ENCODE peak calls at places on chromosome 19, in nine cellular contexts. M is uterus; L is NCI-H2029; D is amniotic stem cell; S is fibroblast of mammary gland; Y is endothelial cell; P is brain pericyte; I is naive thymus-derived CD8-positive, alpha-beta T cell; T is activated naive CD8-positive, alpha-beta T cell treated with anti-CD3 and anti-CD28 coated beads, Interleukin-2, amount 50 U/mL, for 24 hours. O is an unnamed sample.

GRCh38 chr19:7460562-7460966 is 28.3 kb downstream of the PEX11G start:
- DNase-seq in S (no peak), I (no peak), Y (no peak), P (no peak), T (no peak), L (no peak), D (no peak), M (no peak), O (no peak)

GRCh38 chr19:823565-824121 is 1.9 kb upstream of the PLPPR3 start:
- DNase-seq in S (no peak), L (no peak), T (no peak), P (no peak), D (no peak), Y (no peak), I (no peak), M (no peak), O (no peak)

GRCh38 chr19:58351558-58351878 is 1.8 kb downstream of the A1BG start:
- DNase-seq in S (no peak), P (no peak), L (no peak), T (no peak), I (no peak), Y (no peak), D (no peak), M (no peak), O (no peak)

GRCh38 chr19:12752056-12752781 is 628 bp downstream of the BEST2 start:
- DNase-seq in T (no peak), I (no peak), Y (no peak), M (no peak), D (no peak), L (no peak), S (no peak), P (no peak), O (no peak)

GRCh38 chr19:55626350-55626749 is 2.0 kb upstream of the ZNF784 start:
- DNase-seq in I (peak), P (no peak), T (peak), M (no peak), Y (no peak), L (no peak), S (no peak), D (no peak), O (no peak)

GRCh38 chr19:55300821-55301458 is 17.1 kb downstream of the BRSK1 start:
- DNase-seq in Y (no peak), T (no peak), M (no peak), P (no peak), I (no peak), D (no peak), S (no peak), L (no peak), O (no peak)

GRCh38 chr19:14615628-14616027 is 32.7 kb downstream of the CLEC17A start:
- DNase-seq in D (no peak), I (no peak), Y (no peak), L (no peak), P (no peak), S (no peak), T (no peak), M (no peak), O (no peak)

GRCh38 chr19:2282062-2282861 is at the start of gene PEAK3:
- DNase-seq in S (no peak), L (no peak), P (no peak), T (peak), M (peak), D (no peak), I (no peak), Y (peak), O (peak)

GRCh38 chr19:6767357-6768235 is at the start of gene SH2D3A:
- DNase-seq in D (no peak), T (peak), L (peak), M (peak), S (no peak), Y (peak), P (no peak), I (peak), O (peak)

GRCh38 chr19:2723747-2724146 is 2.6 kb upstream of the DIRAS1 start:
- DNase-seq in S (no peak), L (no peak), I (no peak), T (no peak), M (no peak), P (no peak), Y (no peak), D (no peak), O (no peak)

GRCh38 chr19:33311326-33311682 is 9.0 kb upstream of the CEBPA start:
- DNase-seq in L (no peak), I (no peak), P (no peak), Y (no peak), M (no peak), T (peak), D (no peak), S (no peak), O (no peak)